ENCODE peak calls at places on chromosomes 6 and 20, in eight cellular contexts. Y, V, H, F, L, K, D and E are unnamed samples.

GRCh38 chr6:93806409-93807270 is 387.3 kb upstream of the EPHA7 start:
- ATAC-seq in Y (no peak), V (no peak), H (no peak), F (no peak), L (no peak), K (no peak), D (no peak), E (no peak)

GRCh38 chr6:168877821-168878282 is 375.8 kb downstream of the THBS2 start:
- ATAC-seq in Y (peak; percentile 38), V (no peak), H (no peak), F (peak; percentile 63), L (peak; percentile 60), K (no peak), D (no peak), E (no peak)

GRCh38 chr6:95240514-95240913 is 336.8 kb upstream of the MANEA start:
- ATAC-seq in Y (no peak), V (no peak), H (no peak), F (no peak), L (no peak), K (no peak), D (no peak), E (peak; percentile 49)

GRCh38 chr6:1388081-1388926 is 1.1 kb upstream of the FOXF2 start:
- ATAC-seq in Y (no peak), V (no peak), H (no peak), F (no peak), L (peak; percentile 21), K (no peak), D (no peak), E (peak; percentile 14)

GRCh38 chr6:163354779-163355431 is 59.6 kb upstream of the QKI start:
- ATAC-seq in Y (peak; percentile 67), V (no peak), H (no peak), F (peak; percentile 69), L (peak; percentile 12), K (no peak), D (no peak), E (peak; percentile 59)

GRCh38 chr6:85632164-85632942 is 10.3 kb downstream of the SYNCRIP start:
- ATAC-seq in Y (no peak), V (no peak), H (no peak), F (no peak), L (no peak), K (no peak), D (no peak), E (no peak)

GRCh38 chr6:39790772-39791171 is 1.4 kb upstream of the DAAM2 start:
- ATAC-seq in Y (no peak), V (no peak), H (no peak), F (no peak), L (peak; percentile 69), K (no peak), D (no peak), E (no peak)

GRCh38 chr6:85360794-85361642 is 88.9 kb upstream of the NT5E start:
- ATAC-seq in Y (no peak), V (no peak), H (peak; percentile 55), F (peak; percentile 76), L (peak; percentile 94), K (no peak), D (no peak), E (peak; percentile 95)

GRCh38 chr20:2131366-2131765 is 29.7 kb downstream of the STK35 start:
- ATAC-seq in Y (no peak), V (no peak), H (no peak), F (no peak), L (peak; percentile 79), K (no peak), D (no peak), E (peak; percentile 70)

GRCh38 chr6:30163090-30163917 is at the start of gene TRIM15:
- ATAC-seq in Y (no peak), V (peak; percentile 49), H (peak; percentile 63), F (no peak), L (no peak), K (no peak), D (peak; percentile 32), E (peak; percentile 54)

GRCh38 chr20:64095927-64096326 is 11.4 kb downstream of the NPBWR2 start:
- ATAC-seq in Y (no peak), V (peak; percentile 51), H (no peak), F (no peak), L (no peak), K (no peak), D (no peak), E (no peak)

GRCh38 chr6:116631379-116631990 is 15.2 kb downstream of the RSPH4A start:
- ATAC-seq in Y (no peak), V (no peak), H (no peak), F (no peak), L (no peak), K (no peak), D (peak; percentile 76), E (no peak)

GRCh38 chr20:8305449-8305978 is 173.4 kb downstream of the PLCB1 start:
- ATAC-seq in Y (no peak), V (peak; percentile 100), H (peak; percentile 69), F (no peak), L (no peak), K (peak; percentile 99), D (peak; percentile 99), E (peak; percentile 43)

GRCh38 chr6:129353067-129353466 is 356.9 kb downstream of the ARHGAP18 start:
- ATAC-seq in Y (no peak), V (no peak), H (no peak), F (no peak), L (no peak), K (no peak), D (no peak), E (no peak)

GRCh38 chr20:49479785-49480184 is 2.7 kb downstream of the KCNB1 start:
- ATAC-seq in Y (no peak), V (no peak), H (no peak), F (no peak), L (no peak), K (no peak), D (no peak), E (no peak)

GRCh38 chr6:111700135-111700690 is 94.5 kb upstream of the TRAF3IP2 start:
- ATAC-seq in Y (no peak), V (no peak), H (peak; percentile 16), F (no peak), L (no peak), K (no peak), D (no peak), E (no peak)

GRCh38 chr6:81808834-81809598 is 56.5 kb upstream of the TENT5A start:
- ATAC-seq in Y (peak; percentile 56), V (no peak), H (no peak), F (peak; percentile 68), L (peak; percentile 57), K (no peak), D (no peak), E (peak; percentile 30)

GRCh38 chr20:22470620-22471026 is 113.7 kb downstream of the FOXA2 start:
- ATAC-seq in Y (no peak), V (no peak), H (no peak), F (no peak), L (no peak), K (no peak), D (no peak), E (no peak)